ENCODE peak calls at places on chromosomes 6 and 20, in six cellular contexts. One of them, this sample, is unnamed.

GRCh38 chr20:63217706-63218105 is 1.8 kb upstream of the YTHDF1 start:
- DNase-seq in stimulated activated CD8-positive, alpha-beta memory T cell treated with anti-CD3 and anti-CD28 coated beads, Interleukin-12 subunit alpha, Interleukin-12 subunit beta, amount 100 ng/mL, for 4 hours: no peak
- DNase-seq in lung microvascular endothelial cell: no peak
- DNase-seq in breast epithelium: no peak
- DNase-seq in D341Med: no peak
- DNase-seq in stomach: no peak
- DNase-seq in this sample: no peak

GRCh38 chr6:35224720-35225119 is 11.0 kb downstream of the SCUBE3 start:
- DNase-seq in stimulated activated CD8-positive, alpha-beta memory T cell treated with anti-CD3 and anti-CD28 coated beads, Interleukin-12 subunit alpha, Interleukin-12 subunit beta, amount 100 ng/mL, for 4 hours: no peak
- DNase-seq in lung microvascular endothelial cell: no peak
- DNase-seq in breast epithelium: no peak
- DNase-seq in D341Med: no peak
- DNase-seq in stomach: no peak
- DNase-seq in this sample: no peak

GRCh38 chr6:42091718-42092023 is 41.3 kb downstream of the TAF8 start:
- DNase-seq in stimulated activated CD8-positive, alpha-beta memory T cell treated with anti-CD3 and anti-CD28 coated beads, Interleukin-12 subunit alpha, Interleukin-12 subunit beta, amount 100 ng/mL, for 4 hours: no peak
- DNase-seq in lung microvascular endothelial cell: no peak
- DNase-seq in breast epithelium: no peak
- DNase-seq in D341Med: no peak
- DNase-seq in stomach: no peak
- DNase-seq in this sample: no peak

GRCh38 chr20:41669708-41670263 is 51.6 kb upstream of the CHD6 start:
- DNase-seq in stimulated activated CD8-positive, alpha-beta memory T cell treated with anti-CD3 and anti-CD28 coated beads, Interleukin-12 subunit alpha, Interleukin-12 subunit beta, amount 100 ng/mL, for 4 hours: no peak
- DNase-seq in lung microvascular endothelial cell: no peak
- DNase-seq in breast epithelium: no peak
- DNase-seq in D341Med: no peak
- DNase-seq in stomach: no peak
- DNase-seq in this sample: no peak

GRCh38 chr20:53718142-53718481 is 124.5 kb upstream of the ZNF217 start:
- DNase-seq in stimulated activated CD8-positive, alpha-beta memory T cell treated with anti-CD3 and anti-CD28 coated beads, Interleukin-12 subunit alpha, Interleukin-12 subunit beta, amount 100 ng/mL, for 4 hours: no peak
- DNase-seq in lung microvascular endothelial cell: no peak
- DNase-seq in breast epithelium: no peak
- DNase-seq in D341Med: peak; percentile 81
- DNase-seq in stomach: no peak
- DNase-seq in this sample: no peak

GRCh38 chr6:143400258-143401059 is 50.0 kb downstream of the ADAT2 start:
- DNase-seq in stimulated activated CD8-positive, alpha-beta memory T cell treated with anti-CD3 and anti-CD28 coated beads, Interleukin-12 subunit alpha, Interleukin-12 subunit beta, amount 100 ng/mL, for 4 hours: no peak
- DNase-seq in lung microvascular endothelial cell: no peak
- DNase-seq in breast epithelium: no peak
- DNase-seq in D341Med: no peak
- DNase-seq in stomach: peak; percentile 36
- DNase-seq in this sample: no peak

GRCh38 chr20:40218971-40219370 is 470.1 kb downstream of the MAFB start:
- DNase-seq in stimulated activated CD8-positive, alpha-beta memory T cell treated with anti-CD3 and anti-CD28 coated beads, Interleukin-12 subunit alpha, Interleukin-12 subunit beta, amount 100 ng/mL, for 4 hours: no peak
- DNase-seq in lung microvascular endothelial cell: no peak
- DNase-seq in breast epithelium: no peak
- DNase-seq in D341Med: no peak
- DNase-seq in stomach: no peak
- DNase-seq in this sample: no peak

GRCh38 chr6:141956046-141956761 is 176.5 kb upstream of the GJE1 start:
- DNase-seq in stimulated activated CD8-positive, alpha-beta memory T cell treated with anti-CD3 and anti-CD28 coated beads, Interleukin-12 subunit alpha, Interleukin-12 subunit beta, amount 100 ng/mL, for 4 hours: no peak
- DNase-seq in lung microvascular endothelial cell: peak; percentile 2
- DNase-seq in breast epithelium: no peak
- DNase-seq in D341Med: no peak
- DNase-seq in stomach: no peak
- DNase-seq in this sample: no peak

GRCh38 chr20:5584678-5585077 is 165.5 kb upstream of the SHLD1 start:
- DNase-seq in stimulated activated CD8-positive, alpha-beta memory T cell treated with anti-CD3 and anti-CD28 coated beads, Interleukin-12 subunit alpha, Interleukin-12 subunit beta, amount 100 ng/mL, for 4 hours: no peak
- DNase-seq in lung microvascular endothelial cell: no peak
- DNase-seq in breast epithelium: no peak
- DNase-seq in D341Med: no peak
- DNase-seq in stomach: no peak
- DNase-seq in this sample: no peak

GRCh38 chr6:45075246-45075645 is 252.9 kb upstream of the RUNX2 start:
- DNase-seq in stimulated activated CD8-positive, alpha-beta memory T cell treated with anti-CD3 and anti-CD28 coated beads, Interleukin-12 subunit alpha, Interleukin-12 subunit beta, amount 100 ng/mL, for 4 hours: no peak
- DNase-seq in lung microvascular endothelial cell: peak; percentile 82
- DNase-seq in breast epithelium: no peak
- DNase-seq in D341Med: no peak
- DNase-seq in stomach: no peak
- DNase-seq in this sample: no peak

GRCh38 chr6:154414021-154414813 is 57.6 kb upstream of the IPCEF1 start:
- DNase-seq in stimulated activated CD8-positive, alpha-beta memory T cell treated with anti-CD3 and anti-CD28 coated beads, Interleukin-12 subunit alpha, Interleukin-12 subunit beta, amount 100 ng/mL, for 4 hours: no peak
- DNase-seq in lung microvascular endothelial cell: peak; percentile 28
- DNase-seq in breast epithelium: no peak
- DNase-seq in D341Med: no peak
- DNase-seq in stomach: no peak
- DNase-seq in this sample: no peak

GRCh38 chr20:19231359-19232035 is 19.1 kb downstream of the SLC24A3 start:
- DNase-seq in stimulated activated CD8-positive, alpha-beta memory T cell treated with anti-CD3 and anti-CD28 coated beads, Interleukin-12 subunit alpha, Interleukin-12 subunit beta, amount 100 ng/mL, for 4 hours: no peak
- DNase-seq in lung microvascular endothelial cell: no peak
- DNase-seq in breast epithelium: no peak
- DNase-seq in D341Med: no peak
- DNase-seq in stomach: no peak
- DNase-seq in this sample: no peak

GRCh38 chr6:163872335-163872734 is 457.8 kb downstream of the QKI start:
- DNase-seq in stimulated activated CD8-positive, alpha-beta memory T cell treated with anti-CD3 and anti-CD28 coated beads, Interleukin-12 subunit alpha, Interleukin-12 subunit beta, amount 100 ng/mL, for 4 hours: no peak
- DNase-seq in lung microvascular endothelial cell: no peak
- DNase-seq in breast epithelium: no peak
- DNase-seq in D341Med: no peak
- DNase-seq in stomach: no peak
- DNase-seq in this sample: no peak

GRCh38 chr6:31701666-31702420 is 1.3 kb downstream of the ABHD16A start:
- DNase-seq in stimulated activated CD8-positive, alpha-beta memory T cell treated with anti-CD3 and anti-CD28 coated beads, Interleukin-12 subunit alpha, Interleukin-12 subunit beta, amount 100 ng/mL, for 4 hours: no peak
- DNase-seq in lung microvascular endothelial cell: peak; percentile 55
- DNase-seq in breast epithelium: no peak
- DNase-seq in D341Med: peak; percentile 71
- DNase-seq in stomach: no peak
- DNase-seq in this sample: no peak

GRCh38 chr6:128068110-128068460 is 167.2 kb upstream of the THEMIS start:
- DNase-seq in stimulated activated CD8-positive, alpha-beta memory T cell treated with anti-CD3 and anti-CD28 coated beads, Interleukin-12 subunit alpha, Interleukin-12 subunit beta, amount 100 ng/mL, for 4 hours: no peak
- DNase-seq in lung microvascular endothelial cell: no peak
- DNase-seq in breast epithelium: no peak
- DNase-seq in D341Med: no peak
- DNase-seq in stomach: no peak
- DNase-seq in this sample: peak; percentile 54

GRCh38 chr6:45445364-45445748 is 67.6 kb upstream of the SUPT3H start:
- DNase-seq in stimulated activated CD8-positive, alpha-beta memory T cell treated with anti-CD3 and anti-CD28 coated beads, Interleukin-12 subunit alpha, Interleukin-12 subunit beta, amount 100 ng/mL, for 4 hours: no peak
- DNase-seq in lung microvascular endothelial cell: no peak
- DNase-seq in breast epithelium: no peak
- DNase-seq in D341Med: no peak
- DNase-seq in stomach: no peak
- DNase-seq in this sample: no peak

GRCh38 chr6:137165375-137166246 is 7.8 kb downstream of the IL22RA2 start:
- DNase-seq in stimulated activated CD8-positive, alpha-beta memory T cell treated with anti-CD3 and anti-CD28 coated beads, Interleukin-12 subunit alpha, Interleukin-12 subunit beta, amount 100 ng/mL, for 4 hours: no peak
- DNase-seq in lung microvascular endothelial cell: no peak
- DNase-seq in breast epithelium: no peak
- DNase-seq in D341Med: no peak
- DNase-seq in stomach: peak; percentile 69
- DNase-seq in this sample: no peak

GRCh38 chr6:158894192-158894591 is 75.0 kb upstream of the EZR start:
- DNase-seq in stimulated activated CD8-positive, alpha-beta memory T cell treated with anti-CD3 and anti-CD28 coated beads, Interleukin-12 subunit alpha, Interleukin-12 subunit beta, amount 100 ng/mL, for 4 hours: no peak
- DNase-seq in lung microvascular endothelial cell: peak; percentile 57
- DNase-seq in breast epithelium: no peak
- DNase-seq in D341Med: no peak
- DNase-seq in stomach: no peak
- DNase-seq in this sample: peak; percentile 36

GRCh38 chr6:13614126-13614925 is 809 bp upstream of the NOL7 start:
- DNase-seq in stimulated activated CD8-positive, alpha-beta memory T cell treated with anti-CD3 and anti-CD28 coated beads, Interleukin-12 subunit alpha, Interleukin-12 subunit beta, amount 100 ng/mL, for 4 hours: no peak
- DNase-seq in lung microvascular endothelial cell: peak; percentile 54
- DNase-seq in breast epithelium: peak; percentile 60
- DNase-seq in D341Med: peak; percentile 75
- DNase-seq in stomach: peak; percentile 50
- DNase-seq in this sample: no peak

GRCh38 chr6:44072452-44072958 is 54.7 kb downstream of the MRPL14 start:
- DNase-seq in stimulated activated CD8-positive, alpha-beta memory T cell treated with anti-CD3 and anti-CD28 coated beads, Interleukin-12 subunit alpha, Interleukin-12 subunit beta, amount 100 ng/mL, for 4 hours: no peak
- DNase-seq in lung microvascular endothelial cell: no peak
- DNase-seq in breast epithelium: no peak
- DNase-seq in D341Med: no peak
- DNase-seq in stomach: peak; percentile 52
- DNase-seq in this sample: no peak

GRCh38 chr20:53517146-53517545 is 76.5 kb downstream of the ZNF217 start:
- DNase-seq in stimulated activated CD8-positive, alpha-beta memory T cell treated with anti-CD3 and anti-CD28 coated beads, Interleukin-12 subunit alpha, Interleukin-12 subunit beta, amount 100 ng/mL, for 4 hours: no peak
- DNase-seq in lung microvascular endothelial cell: no peak
- DNase-seq in breast epithelium: no peak
- DNase-seq in D341Med: no peak
- DNase-seq in stomach: no peak
- DNase-seq in this sample: no peak

GRCh38 chr6:169738972-169739529 is 12.3 kb downstream of the DYNLT2 start:
- DNase-seq in stimulated activated CD8-positive, alpha-beta memory T cell treated with anti-CD3 and anti-CD28 coated beads, Interleukin-12 subunit alpha, Interleukin-12 subunit beta, amount 100 ng/mL, for 4 hours: no peak
- DNase-seq in lung microvascular endothelial cell: no peak
- DNase-seq in breast epithelium: no peak
- DNase-seq in D341Med: no peak
- DNase-seq in stomach: no peak
- DNase-seq in this sample: no peak

GRCh38 chr6:11621119-11621518 is 83.6 kb downstream of the TMEM170B start:
- DNase-seq in stimulated activated CD8-positive, alpha-beta memory T cell treated with anti-CD3 and anti-CD28 coated beads, Interleukin-12 subunit alpha, Interleukin-12 subunit beta, amount 100 ng/mL, for 4 hours: no peak
- DNase-seq in lung microvascular endothelial cell: no peak
- DNase-seq in breast epithelium: no peak
- DNase-seq in D341Med: no peak
- DNase-seq in stomach: no peak
- DNase-seq in this sample: peak; percentile 80

GRCh38 chr6:151325075-151326050 is 66.0 kb downstream of the ZBTB2 start:
- DNase-seq in stimulated activated CD8-positive, alpha-beta memory T cell treated with anti-CD3 and anti-CD28 coated beads, Interleukin-12 subunit alpha, Interleukin-12 subunit beta, amount 100 ng/mL, for 4 hours: no peak
- DNase-seq in lung microvascular endothelial cell: peak; percentile 89
- DNase-seq in breast epithelium: peak; percentile 53
- DNase-seq in D341Med: peak; percentile 54
- DNase-seq in stomach: peak; percentile 48
- DNase-seq in this sample: peak; percentile 53

GRCh38 chr6:158849899-158850806 is 31.0 kb upstream of the EZR start:
- DNase-seq in stimulated activated CD8-positive, alpha-beta memory T cell treated with anti-CD3 and anti-CD28 coated beads, Interleukin-12 subunit alpha, Interleukin-12 subunit beta, amount 100 ng/mL, for 4 hours: peak; percentile 23
- DNase-seq in lung microvascular endothelial cell: peak; percentile 89
- DNase-seq in breast epithelium: no peak
- DNase-seq in D341Med: no peak
- DNase-seq in stomach: peak; percentile 54
- DNase-seq in this sample: no peak